ENCODE peak calls at places on chromosome X, in nine cellular contexts. O, N, K, Q, J, Z, A, U and M are unnamed samples.

GRCh38 chrX:110569506-110569905 is 210.9 kb downstream of the RTL9 start:
- DNase-seq in O (no peak), N (no peak), K (no peak), Q (no peak), J (no peak), Z (no peak), A (no peak), U (no peak), M (no peak)

GRCh38 chrX:95382799-95383198 is 1301.8 kb upstream of the DIAPH2 start:
- DNase-seq in O (no peak), N (no peak), K (no peak), Q (no peak), J (no peak), Z (no peak), A (no peak), U (no peak), M (no peak)

GRCh38 chrX:152588206-152588605 is 49.5 kb upstream of the GABRQ start:
- DNase-seq in O (no peak), N (no peak), K (no peak), Q (no peak), J (no peak), Z (no peak), A (no peak), U (no peak), M (no peak)

GRCh38 chrX:3638280-3638873 is 75.1 kb downstream of the PRKX start:
- DNase-seq in O (peak), N (no peak), K (peak), Q (no peak), J (peak), Z (peak), A (no peak), U (peak), M (peak)

GRCh38 chrX:105822138-105823091 is at the start of gene NRK:
- DNase-seq in O (no peak), N (no peak), K (peak), Q (no peak), J (no peak), Z (peak), A (no peak), U (peak), M (no peak)

GRCh38 chrX:5957506-5957905 is 271.2 kb downstream of the NLGN4X start:
- DNase-seq in O (no peak), N (no peak), K (no peak), Q (no peak), J (no peak), Z (no peak), A (no peak), U (no peak), M (no peak)

GRCh38 chrX:126165401-126165720 is 728 bp downstream of the DCAF12L2 start:
- DNase-seq in O (no peak), N (no peak), K (no peak), Q (no peak), J (no peak), Z (no peak), A (no peak), U (no peak), M (no peak)

GRCh38 chrX:129781134-129782014 is 1.6 kb downstream of the SASH3 start:
- DNase-seq in O (no peak), N (no peak), K (no peak), Q (peak), J (no peak), Z (peak), A (peak), U (no peak), M (no peak)

GRCh38 chrX:118254611-118255010 is 91.3 kb upstream of the WDR44 start:
- DNase-seq in O (peak), N (no peak), K (peak), Q (no peak), J (peak), Z (peak), A (no peak), U (peak), M (no peak)